ENCODE peak calls at places on chromosomes 7 and 10, in five cellular contexts. One of them, this sample, is unnamed.
A peak's percentile ranks its signal among the peaks of the same experiment; 100 is the strongest.

GRCh38 chr7:83684928-83685327 is 36.0 kb upstream of the SEMA3E start:
- DNase-seq in CD4-positive, CD25-positive, alpha-beta regulatory T cell: no peak
- DNase-seq in pancreas: no peak
- DNase-seq in tibial artery: no peak
- DNase-seq in neuronal stem cell: no peak
- DNase-seq in this sample: no peak

GRCh38 chr7:140214075-140214684 is 37.4 kb upstream of the KDM7A start:
- DNase-seq in neuronal stem cell: no peak
- DNase-seq in CD4-positive, CD25-positive, alpha-beta regulatory T cell: no peak
- DNase-seq in tibial artery: peak; percentile 43
- DNase-seq in pancreas: peak; percentile 83
- DNase-seq in this sample: no peak

GRCh38 chr7:90766814-90767564 is 170.9 kb downstream of the CDK14 start:
- DNase-seq in CD4-positive, CD25-positive, alpha-beta regulatory T cell: no peak
- DNase-seq in neuronal stem cell: peak; percentile 18
- DNase-seq in tibial artery: peak; percentile 28
- DNase-seq in pancreas: peak; percentile 86
- DNase-seq in this sample: no peak

GRCh38 chr10:32112055-32112454 is 55.8 kb upstream of the KIF5B start:
- DNase-seq in tibial artery: no peak
- DNase-seq in pancreas: no peak
- DNase-seq in neuronal stem cell: no peak
- DNase-seq in CD4-positive, CD25-positive, alpha-beta regulatory T cell: no peak
- DNase-seq in this sample: no peak

GRCh38 chr10:45000138-45000763 is 472 bp upstream of the ZNF22 start:
- DNase-seq in neuronal stem cell: no peak
- DNase-seq in tibial artery: peak; percentile 91
- DNase-seq in CD4-positive, CD25-positive, alpha-beta regulatory T cell: no peak
- DNase-seq in pancreas: peak; percentile 58
- DNase-seq in this sample: no peak

GRCh38 chr10:95818663-95819062 is 62.7 kb downstream of the ENTPD1 start:
- DNase-seq in tibial artery: no peak
- DNase-seq in neuronal stem cell: no peak
- DNase-seq in CD4-positive, CD25-positive, alpha-beta regulatory T cell: no peak
- DNase-seq in pancreas: no peak
- DNase-seq in this sample: no peak

GRCh38 chr7:111357691-111358090 is 204.6 kb downstream of the IMMP2L start:
- DNase-seq in neuronal stem cell: no peak
- DNase-seq in tibial artery: no peak
- DNase-seq in pancreas: no peak
- DNase-seq in CD4-positive, CD25-positive, alpha-beta regulatory T cell: no peak
- DNase-seq in this sample: no peak

GRCh38 chr10:5536486-5536885 is 11.7 kb downstream of the CALML3 start:
- DNase-seq in pancreas: no peak
- DNase-seq in neuronal stem cell: no peak
- DNase-seq in tibial artery: peak; percentile 1
- DNase-seq in CD4-positive, CD25-positive, alpha-beta regulatory T cell: no peak
- DNase-seq in this sample: no peak

GRCh38 chr7:150322114-150322832 is 882 bp upstream of the LRRC61 start:
- DNase-seq in neuronal stem cell: no peak
- DNase-seq in tibial artery: no peak
- DNase-seq in CD4-positive, CD25-positive, alpha-beta regulatory T cell: no peak
- DNase-seq in pancreas: peak; percentile 50
- DNase-seq in this sample: no peak

GRCh38 chr7:151086802-151087246 is 549 bp downstream of the AGAP3 start:
- DNase-seq in CD4-positive, CD25-positive, alpha-beta regulatory T cell: no peak
- DNase-seq in pancreas: no peak
- DNase-seq in tibial artery: no peak
- DNase-seq in neuronal stem cell: no peak
- DNase-seq in this sample: no peak

GRCh38 chr10:24202181-24202570 is 6.8 kb upstream of the KIAA1217 start:
- DNase-seq in neuronal stem cell: no peak
- DNase-seq in pancreas: no peak
- DNase-seq in tibial artery: no peak
- DNase-seq in CD4-positive, CD25-positive, alpha-beta regulatory T cell: no peak
- DNase-seq in this sample: no peak

GRCh38 chr10:97549587-97550322 is 22.8 kb upstream of the ANKRD2 start:
- DNase-seq in pancreas: no peak
- DNase-seq in neuronal stem cell: no peak
- DNase-seq in CD4-positive, CD25-positive, alpha-beta regulatory T cell: no peak
- DNase-seq in tibial artery: no peak
- DNase-seq in this sample: peak; percentile 45

GRCh38 chr7:33108591-33108930 is 643 bp downstream of the RP9 start:
- DNase-seq in tibial artery: no peak
- DNase-seq in CD4-positive, CD25-positive, alpha-beta regulatory T cell: no peak
- DNase-seq in pancreas: no peak
- DNase-seq in neuronal stem cell: no peak
- DNase-seq in this sample: no peak

GRCh38 chr7:5704534-5704922 is 76.9 kb downstream of the RNF216 start:
- DNase-seq in pancreas: peak; percentile 69
- DNase-seq in CD4-positive, CD25-positive, alpha-beta regulatory T cell: peak; percentile 58
- DNase-seq in tibial artery: peak; percentile 88
- DNase-seq in neuronal stem cell: peak; percentile 70
- DNase-seq in this sample: no peak

GRCh38 chr7:149769915-149770314 is 3.5 kb downstream of the ZNF467 start:
- DNase-seq in pancreas: no peak
- DNase-seq in CD4-positive, CD25-positive, alpha-beta regulatory T cell: no peak
- DNase-seq in tibial artery: no peak
- DNase-seq in neuronal stem cell: no peak
- DNase-seq in this sample: no peak

GRCh38 chr7:22371878-22372277 is 14.9 kb upstream of the RAPGEF5 start:
- DNase-seq in pancreas: no peak
- DNase-seq in tibial artery: no peak
- DNase-seq in CD4-positive, CD25-positive, alpha-beta regulatory T cell: no peak
- DNase-seq in neuronal stem cell: no peak
- DNase-seq in this sample: no peak

GRCh38 chr10:95389982-95390381 is 99.2 kb upstream of the PDLIM1 start:
- DNase-seq in tibial artery: no peak
- DNase-seq in neuronal stem cell: no peak
- DNase-seq in pancreas: no peak
- DNase-seq in CD4-positive, CD25-positive, alpha-beta regulatory T cell: no peak
- DNase-seq in this sample: no peak

GRCh38 chr7:144487906-144488305 is 84.4 kb upstream of the NOBOX start:
- DNase-seq in neuronal stem cell: peak; percentile 32
- DNase-seq in pancreas: no peak
- DNase-seq in CD4-positive, CD25-positive, alpha-beta regulatory T cell: no peak
- DNase-seq in tibial artery: no peak
- DNase-seq in this sample: no peak

GRCh38 chr7:102331536-102332275 is 24.5 kb downstream of the SPDYE6 start:
- DNase-seq in tibial artery: no peak
- DNase-seq in neuronal stem cell: no peak
- DNase-seq in pancreas: no peak
- DNase-seq in CD4-positive, CD25-positive, alpha-beta regulatory T cell: no peak
- DNase-seq in this sample: no peak

GRCh38 chr10:33519130-33519860 is 184.8 kb upstream of the NRP1 start:
- DNase-seq in neuronal stem cell: no peak
- DNase-seq in pancreas: no peak
- DNase-seq in CD4-positive, CD25-positive, alpha-beta regulatory T cell: no peak
- DNase-seq in tibial artery: no peak
- DNase-seq in this sample: no peak

GRCh38 chr7:50761722-50762121 is 21.0 kb downstream of the GRB10 start:
- DNase-seq in pancreas: no peak
- DNase-seq in CD4-positive, CD25-positive, alpha-beta regulatory T cell: no peak
- DNase-seq in tibial artery: no peak
- DNase-seq in neuronal stem cell: no peak
- DNase-seq in this sample: no peak

GRCh38 chr10:547591-548081 is 141.8 kb downstream of the DIP2C start:
- DNase-seq in tibial artery: no peak
- DNase-seq in neuronal stem cell: no peak
- DNase-seq in pancreas: no peak
- DNase-seq in CD4-positive, CD25-positive, alpha-beta regulatory T cell: no peak
- DNase-seq in this sample: no peak

GRCh38 chr10:84108797-84109196 is 30.5 kb upstream of the GHITM start:
- DNase-seq in tibial artery: no peak
- DNase-seq in CD4-positive, CD25-positive, alpha-beta regulatory T cell: no peak
- DNase-seq in neuronal stem cell: no peak
- DNase-seq in pancreas: no peak
- DNase-seq in this sample: no peak

GRCh38 chr7:121016976-121017375 is 28.5 kb downstream of the CPED1 start:
- DNase-seq in tibial artery: no peak
- DNase-seq in CD4-positive, CD25-positive, alpha-beta regulatory T cell: no peak
- DNase-seq in neuronal stem cell: no peak
- DNase-seq in pancreas: no peak
- DNase-seq in this sample: no peak

GRCh38 chr7:92987095-92987494 is 130.7 kb downstream of the SAMD9 start:
- DNase-seq in tibial artery: no peak
- DNase-seq in neuronal stem cell: no peak
- DNase-seq in CD4-positive, CD25-positive, alpha-beta regulatory T cell: no peak
- DNase-seq in pancreas: no peak
- DNase-seq in this sample: no peak

GRCh38 chr10:69600761-69601330 is 27.6 kb upstream of the NEUROG3 start:
- DNase-seq in neuronal stem cell: no peak
- DNase-seq in pancreas: no peak
- DNase-seq in CD4-positive, CD25-positive, alpha-beta regulatory T cell: no peak
- DNase-seq in tibial artery: no peak
- DNase-seq in this sample: no peak

GRCh38 chr10:98172073-98172472 is 37.6 kb downstream of the R3HCC1L start:
- DNase-seq in tibial artery: peak; percentile 48
- DNase-seq in pancreas: no peak
- DNase-seq in neuronal stem cell: no peak
- DNase-seq in CD4-positive, CD25-positive, alpha-beta regulatory T cell: no peak
- DNase-seq in this sample: no peak

GRCh38 chr10:122055252-122055651 is 66.3 kb downstream of the TACC2 start:
- DNase-seq in CD4-positive, CD25-positive, alpha-beta regulatory T cell: no peak
- DNase-seq in tibial artery: no peak
- DNase-seq in pancreas: no peak
- DNase-seq in neuronal stem cell: no peak
- DNase-seq in this sample: no peak

GRCh38 chr10:122052702-122053101 is 63.7 kb downstream of the TACC2 start:
- DNase-seq in pancreas: no peak
- DNase-seq in neuronal stem cell: no peak
- DNase-seq in tibial artery: no peak
- DNase-seq in CD4-positive, CD25-positive, alpha-beta regulatory T cell: no peak
- DNase-seq in this sample: no peak

GRCh38 chr10:122053314-122053713 is 64.4 kb downstream of the TACC2 start:
- DNase-seq in pancreas: no peak
- DNase-seq in CD4-positive, CD25-positive, alpha-beta regulatory T cell: no peak
- DNase-seq in tibial artery: no peak
- DNase-seq in neuronal stem cell: no peak
- DNase-seq in this sample: no peak

GRCh38 chr10:122056431-122057094 is 67.6 kb downstream of the TACC2 start:
- DNase-seq in tibial artery: no peak
- DNase-seq in CD4-positive, CD25-positive, alpha-beta regulatory T cell: no peak
- DNase-seq in neuronal stem cell: no peak
- DNase-seq in pancreas: no peak
- DNase-seq in this sample: no peak

GRCh38 chr10:122054046-122055025 is 65.4 kb downstream of the TACC2 start:
- DNase-seq in neuronal stem cell: peak; percentile 51
- DNase-seq in tibial artery: peak; percentile 59
- DNase-seq in CD4-positive, CD25-positive, alpha-beta regulatory T cell: no peak
- DNase-seq in pancreas: no peak
- DNase-seq in this sample: no peak
- H3K27ac ChIP-seq in neuronal stem cell: no peak overlapping the region
- H3K27ac ChIP-seq in tibial artery: no peak overlapping the region
- H3K27ac ChIP-seq in CD4-positive, CD25-positive, alpha-beta regulatory T cell: no peak overlapping the region
- H3K27ac ChIP-seq in pancreas: no peak overlapping the region
- H3K27ac ChIP-seq in this sample: no peak overlapping the region

GRCh38 chr7:155882596-155882995 is 70.3 kb upstream of the SHH start:
- DNase-seq in CD4-positive, CD25-positive, alpha-beta regulatory T cell: no peak
- DNase-seq in pancreas: no peak
- DNase-seq in neuronal stem cell: no peak
- DNase-seq in tibial artery: no peak
- DNase-seq in this sample: no peak
- H3K27ac ChIP-seq in CD4-positive, CD25-positive, alpha-beta regulatory T cell: no peak overlapping the region
- H3K27ac ChIP-seq in pancreas: no peak overlapping the region
- H3K27ac ChIP-seq in neuronal stem cell: no peak overlapping the region
- H3K27ac ChIP-seq in tibial artery: no peak overlapping the region
- H3K27ac ChIP-seq in this sample: no peak overlapping the region

DNA sequence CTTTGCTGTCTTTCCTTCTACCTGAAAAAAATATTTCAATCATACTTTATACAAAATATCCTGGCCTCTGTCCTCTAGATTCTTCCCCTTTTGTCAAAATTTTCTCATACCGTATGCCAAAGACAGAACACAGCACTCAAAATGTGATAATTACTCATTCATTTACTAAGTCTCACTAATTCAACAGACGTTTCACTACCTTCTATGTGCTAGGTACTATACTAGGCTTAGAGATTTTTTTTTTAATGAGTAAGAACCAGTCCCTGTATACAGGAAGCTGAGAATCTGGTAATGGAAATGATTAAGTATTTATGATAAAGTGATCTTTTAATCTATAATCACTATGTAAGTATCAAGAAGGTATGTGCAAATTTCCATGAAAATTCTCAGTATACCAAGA is 128.0 kb downstream of the ELAPOR2 start:
- DNase-seq in tibial artery: no peak
- DNase-seq in CD4-positive, CD25-positive, alpha-beta regulatory T cell: no peak
- DNase-seq in neuronal stem cell: no peak
- DNase-seq in pancreas: no peak
- DNase-seq in this sample: no peak
- H3K27ac ChIP-seq in tibial artery: peak overlapping the region; percentile 10
- H3K27ac ChIP-seq in CD4-positive, CD25-positive, alpha-beta regulatory T cell: no peak overlapping the region
- H3K27ac ChIP-seq in neuronal stem cell: no peak overlapping the region
- H3K27ac ChIP-seq in pancreas: no peak overlapping the region
- H3K27ac ChIP-seq in this sample: no peak overlapping the region

GRCh38 chr7:129855234-129855673 is 97.5 kb downstream of the UBE2H start:
- DNase-seq in pancreas: no peak
- DNase-seq in tibial artery: no peak
- DNase-seq in neuronal stem cell: no peak
- DNase-seq in CD4-positive, CD25-positive, alpha-beta regulatory T cell: no peak
- DNase-seq in this sample: no peak
- H3K27ac ChIP-seq in pancreas: peak overlapping the region; percentile 88
- H3K27ac ChIP-seq in tibial artery: peak overlapping the region; percentile 49
- H3K27ac ChIP-seq in neuronal stem cell: no peak overlapping the region
- H3K27ac ChIP-seq in CD4-positive, CD25-positive, alpha-beta regulatory T cell: no peak overlapping the region
- H3K27ac ChIP-seq in this sample: no peak overlapping the region

DNA sequence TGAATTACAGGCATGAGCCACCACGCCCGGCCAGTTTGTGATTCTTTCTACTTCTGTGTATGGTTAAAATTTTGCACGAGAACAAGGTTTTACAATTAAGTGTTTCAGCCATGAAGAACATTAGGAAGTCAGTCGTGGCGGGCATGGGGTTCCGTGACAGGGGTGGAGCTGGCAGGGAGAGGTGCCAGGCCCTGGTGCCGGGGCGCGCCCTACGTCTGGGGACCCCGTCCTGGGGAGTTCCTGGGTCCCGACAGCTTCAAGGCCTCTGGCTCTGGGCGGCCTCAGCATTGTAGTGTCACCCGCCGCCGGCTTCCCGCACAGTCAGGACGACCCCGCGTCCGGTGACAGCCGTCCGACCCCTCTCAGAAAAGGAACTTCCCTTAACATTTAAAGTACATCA is 23.0 kb upstream of the MKI67 start:
- DNase-seq in pancreas: no peak
- DNase-seq in neuronal stem cell: no peak
- DNase-seq in tibial artery: no peak
- DNase-seq in CD4-positive, CD25-positive, alpha-beta regulatory T cell: no peak
- DNase-seq in this sample: no peak
- H3K27ac ChIP-seq in pancreas: no peak overlapping the region
- H3K27ac ChIP-seq in neuronal stem cell: no peak overlapping the region
- H3K27ac ChIP-seq in tibial artery: no peak overlapping the region
- H3K27ac ChIP-seq in CD4-positive, CD25-positive, alpha-beta regulatory T cell: no peak overlapping the region
- H3K27ac ChIP-seq in this sample: no peak overlapping the region

This sample was measured in caudate nucleus.